ENCODE peak calls at places on chromosomes 11 and 22, in nine cellular contexts. P, B, V, U, L, C, G, E and S are unnamed samples.

GRCh38 chr11:126366064-126366822 is 10.8 kb downstream of the ST3GAL4 start:
- DNase-seq in P (no peak), B (no peak), V (no peak), U (peak), L (no peak), C (no peak), G (no peak), E (no peak), S (no peak)

GRCh38 chr11:124798991-124799383 is 1.2 kb downstream of the MSANTD2 start:
- DNase-seq in P (peak), B (no peak), V (peak), U (no peak), L (no peak), C (peak), G (no peak), E (no peak), S (no peak)

GRCh38 chr22:42773161-42773560 is 52.5 kb upstream of the A4GALT start:
- DNase-seq in P (peak), B (no peak), V (no peak), U (no peak), L (no peak), C (no peak), G (no peak), E (no peak), S (no peak)

GRCh38 chr11:75570559-75571139 is 8.6 kb downstream of the SERPINH1 start:
- DNase-seq in P (no peak), B (no peak), V (no peak), U (no peak), L (no peak), C (no peak), G (no peak), E (no peak), S (no peak)

GRCh38 chr22:45632791-45633515 is 38.7 kb upstream of the ATXN10 start:
- DNase-seq in P (no peak), B (no peak), V (no peak), U (no peak), L (no peak), C (no peak), G (no peak), E (no peak), S (no peak)

GRCh38 chr11:134406264-134407185 is 5.5 kb downstream of the B3GAT1 start:
- DNase-seq in P (no peak), B (no peak), V (no peak), U (no peak), L (no peak), C (no peak), G (no peak), E (no peak), S (no peak)

GRCh38 chr22:19178065-19178658 is 374 bp downstream of the SLC25A1 start:
- DNase-seq in P (peak), B (no peak), V (peak), U (peak), L (no peak), C (no peak), G (no peak), E (peak), S (no peak)

GRCh38 chr11:27315816-27316215 is 47.2 kb downstream of the CCDC34 start:
- DNase-seq in P (no peak), B (no peak), V (peak), U (no peak), L (no peak), C (no peak), G (no peak), E (no peak), S (no peak)

GRCh38 chr11:117110294-117110950 is 12.2 kb upstream of the SIK3 start:
- DNase-seq in P (no peak), B (no peak), V (no peak), U (no peak), L (no peak), C (no peak), G (no peak), E (no peak), S (no peak)

GRCh38 chr22:43226368-43226979 is 39.5 kb upstream of the TTLL12 start:
- DNase-seq in P (peak), B (no peak), V (peak), U (no peak), L (no peak), C (peak), G (no peak), E (peak), S (no peak)

GRCh38 chr11:129204439-129204838 is 12.3 kb upstream of the ARHGAP32 start:
- DNase-seq in P (no peak), B (no peak), V (no peak), U (no peak), L (no peak), C (no peak), G (no peak), E (no peak), S (no peak)

GRCh38 chr11:68889948-68890446 is 13.6 kb downstream of the MRPL21 start:
- DNase-seq in P (peak), B (no peak), V (peak), U (no peak), L (no peak), C (peak), G (no peak), E (peak), S (no peak)

GRCh38 chr11:118084247-118084646 is 2.5 kb downstream of the SMIM35 start:
- DNase-seq in P (no peak), B (no peak), V (no peak), U (no peak), L (no peak), C (no peak), G (no peak), E (no peak), S (no peak)